ENCODE peak calls at places on chromosomes 3 and 15, in eight cellular contexts. O is cardiac muscle cell; P is mammary epithelial cell; R is mesenchymal stem cell; F is hepatocyte; I is heart right ventricle; A is CD8-positive, alpha-beta T cell; J is tibial nerve. U is an unnamed sample. For H3K9me3 and H3K27me3, the result is how much of the 10 kb centered on the place peaks cover.

GRCh38 chr3:64417816-64418215 is 192.6 kb upstream of the PRICKLE2 start:
- DNase-seq in R (peak), A (no peak), O (peak), P (no peak), J (no peak), I (no peak), F (no peak), U (peak)

GRCh38 chr3:48492461-48493202 is 11.3 kb downstream of the SHISA5 start:
- DNase-seq in O (peak), A (no peak), J (no peak), R (peak), F (no peak), I (no peak), P (peak), U (peak)

GRCh38 chr15:51132384-51133139 is 37.9 kb upstream of the TNFAIP8L3 start:
- DNase-seq in R (peak), J (peak), I (peak), P (peak), O (peak), A (no peak), F (peak), U (peak)

GRCh38 chr3:195076981-195077610 is 193.9 kb downstream of the XXYLT1 start:
- DNase-seq in I (no peak), R (no peak), P (no peak), F (no peak), J (no peak), O (no peak), A (no peak), U (no peak)

GRCh38 chr3:143764840-143765239 is 83.4 kb downstream of the SLC9A9 start:
- DNase-seq in J (no peak), O (no peak), R (no peak), P (no peak), A (no peak), F (no peak), I (no peak), U (no peak)

GRCh38 chr3:44114142-44114541 is 127.5 kb upstream of the TOPAZ1 start:
- DNase-seq in F (peak), O (peak), R (no peak), I (peak), P (no peak), A (no peak), J (no peak), U (peak)

GRCh38 chr3:64214002-64214696 is 11.1 kb downstream of the PRICKLE2 start:
- DNase-seq in O (peak), I (peak), F (peak), A (no peak), R (peak), J (peak), P (peak), U (peak)

GRCh38 chr3:114660124-114660523 is 366.3 kb downstream of the TIGIT start:
- DNase-seq in O (peak), I (peak), J (no peak), F (peak), R (no peak), P (no peak), A (no peak), U (peak)

GRCh38 chr15:63157891-63158431 is 684 bp upstream of the RPS27L start:
- DNase-seq in J (no peak), O (peak), A (no peak), I (peak), R (peak), P (peak), F (peak), U (peak)

GRCh38 chr3:129625071-129625874 is 18.8 kb upstream of the PLXND1 start:
- DNase-seq in O (no peak), R (peak), F (no peak), I (peak), A (no peak), P (no peak), J (no peak), U (peak)

GRCh38 chr15:46265664-46266063 is 630.8 kb downstream of the SQOR start:
- DNase-seq in O (no peak), R (no peak), A (no peak), F (peak), J (no peak), P (no peak), I (no peak), U (no peak)

GRCh38 chr15:89171136-89172072 is 50.0 kb downstream of the RLBP1 start:
- DNase-seq in F (peak), O (peak), A (no peak), R (peak), J (no peak), P (no peak), I (peak), U (peak)

GRCh38 chr15:69973102-69973714 is 124.5 kb downstream of the TLE3 start:
- DNase-seq in F (peak), R (peak), P (peak), J (no peak), A (no peak), O (peak), I (no peak), U (peak)

GRCh38 chr3:175336406-175337133 is 477.4 kb downstream of the NAALADL2 start:
- DNase-seq in F (no peak), R (no peak), O (no peak), P (no peak), I (no peak), J (no peak), A (no peak), U (no peak)

GRCh38 chr15:48395532-48396011 is 64.3 kb downstream of the DUT start:
- DNase-seq in J (peak), O (no peak), A (no peak), I (peak), R (peak), F (no peak), P (peak), U (peak)

GRCh38 chr3:150760431-150761200 is 2.4 kb downstream of the SIAH2 start:
- DNase-seq in J (no peak), P (no peak), A (no peak), I (no peak), R (peak), F (no peak), O (no peak), U (no peak)

GRCh38 chr3:155238845-155239244 is 54.6 kb downstream of the STRIT1 start:
- DNase-seq in P (no peak), O (no peak), J (no peak), R (no peak), F (no peak), A (no peak), I (no peak), U (no peak)

GRCh38 chr3:193593666-193594025 is 638 bp downstream of the OPA1 start:
- DNase-seq in P (peak), F (peak), R (peak), I (no peak), A (no peak), O (peak), J (no peak), U (peak)

GRCh38 chr3:61032991-61033390 is 218.3 kb downstream of the FHIT start:
- DNase-seq in P (no peak), A (no peak), J (no peak), R (no peak), O (no peak), F (no peak), I (no peak), U (no peak)

GRCh38 chr3:42024578-42025387 is 62.9 kb upstream of the ULK4 start:
- DNase-seq in O (no peak), J (no peak), R (peak), P (no peak), I (no peak), A (no peak), F (no peak), U (no peak)

DNA sequence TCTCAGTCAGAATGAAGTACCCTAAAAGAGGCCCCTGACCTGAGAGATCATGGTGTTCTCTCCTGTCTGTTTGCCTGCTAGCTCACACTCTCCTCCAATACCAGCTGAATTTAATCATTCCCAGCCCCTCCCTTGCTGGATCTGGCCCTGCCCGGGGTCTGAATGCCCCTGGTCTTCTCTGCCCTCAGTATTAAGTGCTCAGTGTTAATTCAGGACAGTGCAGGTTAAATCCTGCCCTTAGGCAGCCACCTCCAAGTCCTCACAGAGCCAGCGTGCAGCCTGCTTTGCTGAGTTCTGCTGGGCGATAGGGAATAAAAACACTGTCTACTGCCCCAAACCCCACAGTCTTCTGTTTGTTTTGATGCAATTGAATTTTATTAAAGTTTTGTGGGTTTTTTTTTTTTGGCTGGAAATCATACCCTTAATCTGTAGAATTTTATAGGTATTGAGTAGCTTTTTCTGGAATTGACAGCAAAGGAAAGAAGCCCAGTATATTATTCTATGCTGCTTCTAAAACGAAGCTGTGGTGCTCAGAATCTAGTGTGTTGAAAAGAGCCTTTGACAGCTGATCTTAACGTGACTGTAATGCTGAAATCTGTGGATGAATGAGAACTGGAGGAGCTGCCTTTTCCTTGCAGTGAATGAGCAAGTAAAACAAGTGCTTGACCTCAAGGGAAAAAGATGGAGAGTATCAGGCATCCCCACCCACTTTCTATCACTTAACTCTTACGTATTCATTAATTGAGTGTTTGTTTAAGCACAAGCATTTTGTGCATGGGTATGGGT is 12.3 kb upstream of the BDH1 start:
- DNase-seq in O (no peak), J (no peak), A (no peak), P (no peak), R (no peak), I (no peak), F (no peak), U (no peak)
- H3K9me3 ChIP-seq in O (under half), J (under half), A (under half), P (under half), R (under half), I (under half), F (under half), U (under half)

DNA sequence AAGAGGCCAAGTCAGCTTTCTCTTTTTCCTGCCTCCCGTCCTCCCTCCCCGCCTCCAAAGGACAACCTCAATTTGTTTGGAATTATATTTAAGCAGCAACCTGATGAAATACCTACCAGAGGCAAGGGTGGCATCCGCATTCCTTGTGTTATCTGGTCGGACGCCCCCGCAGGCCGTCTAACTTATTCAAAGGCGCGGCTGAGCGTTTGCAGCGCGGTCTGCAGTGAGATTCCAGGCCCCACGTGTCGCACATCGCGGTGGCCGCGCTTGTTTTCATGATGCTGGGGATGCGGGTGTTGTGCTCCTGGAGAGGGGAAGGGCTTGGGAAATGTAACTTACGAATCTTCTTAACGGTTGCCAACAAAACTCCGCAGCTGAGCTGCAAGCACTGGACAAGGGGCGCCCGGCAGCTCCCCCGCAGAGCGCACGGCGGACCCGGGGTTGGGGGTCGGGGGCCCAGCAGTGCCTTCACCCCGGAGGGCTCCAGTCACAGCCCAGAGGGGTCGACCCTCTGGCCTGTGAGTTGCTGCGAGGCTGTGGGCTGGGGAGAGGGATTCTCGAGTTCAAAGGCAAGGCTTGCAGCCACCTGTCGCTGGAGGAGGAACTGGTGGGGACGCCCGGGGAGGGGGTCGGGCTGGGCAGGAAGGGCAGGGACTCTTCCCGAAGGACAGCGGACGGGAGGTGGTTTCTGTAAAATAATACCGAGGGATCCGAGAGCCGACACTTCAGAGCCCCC is 20.5 kb upstream of the RGMA start:
- DNase-seq in P (no peak), F (peak), I (no peak), O (peak), J (no peak), R (no peak), A (no peak), U (no peak)
- H3K4me3 ChIP-seq in P (no peak), F (no peak), I (no peak), O (no peak), J (no peak), R (no peak), A (no peak), U (no peak)

GRCh38 chr15:41504751-41505492 is 8.7 kb downstream of the LTK start:
- DNase-seq in R (no peak), I (no peak), J (no peak), O (no peak), A (no peak), F (no peak), P (no peak), U (no peak)

GRCh38 chr15:41503669-41504010 is 10.0 kb downstream of the ITPKA start:
- DNase-seq in F (no peak), J (no peak), I (no peak), R (no peak), P (no peak), O (no peak), A (no peak), U (no peak)

GRCh38 chr15:41501191-41501917 is 7.7 kb downstream of the ITPKA start:
- DNase-seq in P (no peak), A (no peak), J (no peak), F (peak), R (peak), O (no peak), I (no peak), U (no peak)

GRCh38 chr15:41502787-41503668 is 9.4 kb downstream of the ITPKA start:
- DNase-seq in I (no peak), R (no peak), J (no peak), O (no peak), A (no peak), F (no peak), P (no peak), U (no peak)

DNA sequence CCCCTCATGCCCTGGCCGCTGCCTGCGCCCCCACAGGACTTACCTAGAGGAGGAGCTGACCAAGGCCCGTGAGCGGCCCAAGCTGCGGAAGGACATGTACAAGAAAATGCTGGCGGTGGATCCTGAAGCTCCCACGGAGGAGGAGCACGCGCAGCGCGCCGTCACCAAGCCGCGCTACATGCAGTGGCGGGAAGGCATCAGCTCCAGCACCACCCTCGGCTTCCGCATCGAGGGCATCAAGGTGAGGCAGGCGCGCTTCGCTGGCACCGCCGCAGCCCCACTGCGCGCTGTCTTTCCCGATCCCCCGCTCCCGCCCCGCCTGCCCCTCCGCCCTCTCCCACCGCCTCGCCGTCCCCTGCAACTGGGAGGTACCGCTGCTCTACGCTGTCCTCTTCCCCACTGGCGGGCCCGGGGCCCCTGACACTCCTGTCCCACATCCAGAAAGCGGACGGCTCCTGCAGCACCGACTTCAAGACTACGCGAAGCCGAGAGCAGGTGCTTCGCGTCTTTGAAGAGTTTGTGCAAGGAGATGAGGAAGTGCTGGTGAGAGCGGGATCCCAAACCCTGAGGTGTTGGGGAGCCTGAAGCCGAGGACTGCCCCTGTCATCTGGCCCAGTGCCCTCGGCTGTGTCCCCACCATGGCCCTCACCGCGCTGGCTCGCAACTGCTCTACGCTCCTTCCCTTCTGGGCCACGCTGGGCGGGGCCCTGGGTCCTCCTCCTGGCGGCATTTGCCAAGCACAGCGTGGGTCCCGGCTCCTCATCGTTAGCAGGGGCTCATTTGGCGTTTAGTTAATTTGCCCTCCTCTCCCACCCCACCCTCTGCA is 8.5 kb downstream of the ITPKA start:
- DNase-seq in F (no peak), A (no peak), O (no peak), J (no peak), I (no peak), P (no peak), R (no peak), U (no peak)
- H3K27me3 ChIP-seq in F (half or more), A (under half), O (half or more), J (half or more), I (half or more), P (under half), R (half or more), U (under half)

GRCh38 chr3:136694321-136694720 is 57.9 kb downstream of the STAG1 start:
- DNase-seq in R (no peak), A (no peak), I (no peak), F (no peak), O (no peak), J (no peak), P (no peak), U (no peak)
- H3K9me3 ChIP-seq in R (under half), A (under half), I (under half), F (under half), O (under half), J (under half), P (under half), U (under half)

GRCh38 chr3:69890691-69891090 is 108.8 kb upstream of the SAMMSON start:
- DNase-seq in R (no peak), F (no peak), J (no peak), A (no peak), I (no peak), O (no peak), P (no peak), U (no peak)

GRCh38 chr3:69892706-69893105 is 106.8 kb upstream of the SAMMSON start:
- DNase-seq in R (no peak), F (no peak), A (no peak), J (no peak), O (no peak), P (no peak), I (no peak), U (no peak)

GRCh38 chr3:69890094-69890493 is 109.4 kb upstream of the SAMMSON start:
- DNase-seq in J (no peak), P (peak), I (no peak), O (no peak), A (no peak), F (no peak), R (peak), U (peak)

GRCh38 chr3:69888946-69889315 is 110.6 kb upstream of the SAMMSON start:
- DNase-seq in P (no peak), O (no peak), R (no peak), J (no peak), A (no peak), F (no peak), I (no peak), U (no peak)

GRCh38 chr3:69888040-69888945 is 111.2 kb upstream of the SAMMSON start:
- DNase-seq in P (no peak), R (no peak), I (no peak), F (no peak), O (no peak), A (no peak), J (no peak), U (no peak)
- H3K4me3 ChIP-seq in P (no peak), R (no peak), I (no peak), F (no peak), O (no peak), A (no peak), J (peak), U (no peak)

DNA sequence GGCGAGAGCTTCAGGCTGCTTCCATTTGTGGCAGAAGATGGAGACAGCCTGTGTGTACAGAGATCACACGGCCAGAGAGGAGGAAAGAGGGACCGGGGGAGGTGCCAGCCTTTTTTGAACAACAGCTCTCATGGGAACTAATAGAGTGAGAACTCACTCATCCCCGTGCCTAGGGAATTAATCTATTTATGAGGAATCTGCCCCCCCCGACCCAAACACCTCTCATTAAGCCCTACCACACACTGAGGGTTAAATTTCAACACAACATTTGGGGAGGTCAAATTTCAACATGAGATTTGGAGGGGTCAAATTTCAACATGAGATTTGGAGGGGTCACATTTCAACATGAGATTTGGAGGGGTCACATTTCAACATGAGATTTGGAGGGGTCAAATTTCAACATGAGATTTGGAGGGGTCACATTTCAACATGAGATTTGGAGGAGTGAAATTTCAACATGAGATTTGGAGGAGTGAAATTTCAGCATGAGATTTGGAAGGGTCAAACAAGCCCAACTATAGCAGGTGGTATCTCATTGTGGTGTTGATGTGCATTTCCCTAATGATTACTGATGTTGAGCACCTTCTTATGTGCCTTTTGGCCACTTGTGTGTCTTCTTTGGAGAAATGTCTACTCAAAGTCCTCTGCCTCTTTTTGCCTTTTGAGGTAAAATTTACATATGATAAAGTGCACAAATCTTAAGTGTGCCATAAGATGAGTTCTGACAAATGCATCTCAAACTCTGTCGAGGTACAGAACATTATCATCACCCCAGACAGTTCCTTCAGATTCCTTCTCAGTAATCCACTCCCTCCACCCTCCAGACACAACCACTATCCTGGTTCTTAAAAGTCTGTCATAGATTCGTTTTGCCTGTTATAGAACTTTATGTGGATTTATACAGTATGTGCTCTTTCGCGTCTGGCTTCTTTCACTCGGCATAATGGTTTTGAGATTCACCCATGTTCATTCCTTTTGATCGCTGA is 20.7 kb upstream of the RFTN1 start:
- DNase-seq in A (no peak), P (no peak), J (no peak), R (no peak), F (no peak), O (no peak), I (no peak), U (no peak)
- H3K27me3 ChIP-seq in A (under half), P (under half), J (under half), R (under half), F (under half), O (under half), I (under half), U (under half)

GRCh38 chr15:74245342-74245931 is 9.3 kb downstream of the CCDC33 start:
- DNase-seq in F (peak), O (no peak), J (no peak), A (no peak), P (no peak), R (no peak), I (no peak), U (no peak)
- H3K9me3 ChIP-seq in F (under half), O (under half), J (under half), A (under half), P (under half), R (under half), I (under half), U (under half)

GRCh38 chr3:169044341-169045113 is 619.0 kb downstream of the MECOM start:
- DNase-seq in I (no peak), R (peak), J (no peak), O (peak), A (no peak), P (peak), F (no peak), U (no peak)
- H3K4me3 ChIP-seq in I (no peak), R (no peak), J (no peak), O (no peak), A (no peak), P (no peak), F (no peak), U (no peak)